ENCODE peak calls at places on chromosomes 6 and 20, in five cellular contexts. I is psoas muscle; B is effector CD8-positive, alpha-beta T cell; Z is NCI-H82; G is KG1. S is an unnamed sample.

GRCh38 chr6:21227486-21227885 is 366.1 kb upstream of the SOX4 start:
- DNase-seq in B (no peak), G (no peak), I (no peak), Z (no peak), S (no peak)

GRCh38 chr6:25027221-25027916 is 91.6 kb upstream of the RIPOR2 start:
- DNase-seq in B (peak), G (no peak), I (no peak), Z (no peak), S (peak)

GRCh38 chr20:50281831-50282591 is 91.4 kb downstream of the CEBPB start:
- DNase-seq in B (no peak), G (no peak), I (peak), Z (peak), S (no peak)

GRCh38 chr20:41182296-41183212 is 45.2 kb downstream of the PLCG1 start:
- DNase-seq in G (no peak), Z (no peak), B (no peak), I (no peak), S (no peak)

GRCh38 chr6:151721141-151721540 is 86.3 kb upstream of the ESR1 start:
- DNase-seq in B (no peak), Z (peak), I (no peak), G (no peak), S (no peak)

GRCh38 chr20:64053841-64054661 is 4.6 kb upstream of the SOX18 start:
- DNase-seq in G (no peak), B (no peak), Z (peak), I (peak), S (no peak)

GRCh38 chr20:58150772-58151171 is 77.7 kb downstream of the ANKRD60 start:
- DNase-seq in Z (no peak), G (no peak), B (no peak), I (no peak), S (no peak)

GRCh38 chr20:63125893-63126601 is 89.9 kb downstream of the YTHDF1 start:
- DNase-seq in I (no peak), B (no peak), G (no peak), Z (no peak), S (peak)

GRCh38 chr6:148082044-148082443 is 260.6 kb upstream of the SASH1 start:
- DNase-seq in Z (no peak), I (no peak), G (no peak), B (no peak), S (no peak)

GRCh38 chr6:148701393-148701774 is 45.4 kb upstream of the UST start:
- DNase-seq in B (no peak), I (no peak), G (no peak), Z (no peak), S (no peak)

GRCh38 chr6:16816891-16817290 is 55.6 kb upstream of the ATXN1 start:
- DNase-seq in I (no peak), G (no peak), Z (no peak), B (no peak), S (no peak)

S was measured in T-helper 17 cell.